ENCODE peak calls at places on chromosomes 12 and 14, in seven cellular contexts. E is dorsolateral prefrontal cortex, W is heart right ventricle, Q is K562, X is foreskin fibroblast, F is bronchial epithelial cell, K is right cardiac atrium. D is an unnamed sample.

GRCh38 chr12:10448236-10448635 is 4.9 kb downstream of the KLRC1 start:
- DNase-seq in E (no peak), W (no peak), Q (no peak), X (no peak), F (no peak), K (no peak), D (no peak)

GRCh38 chr12:5033883-5034282 is 9.8 kb upstream of the KCNA5 start:
- DNase-seq in E (no peak), W (no peak), Q (no peak), X (no peak), F (no peak), K (no peak), D (no peak)

GRCh38 chr12:84805474-84805858 is 107.1 kb downstream of the SLC6A15 start:
- DNase-seq in E (no peak), W (no peak), Q (no peak), X (no peak), F (no peak), K (no peak), D (no peak)

GRCh38 chr14:30547388-30548048 is 11.4 kb upstream of the G2E3 start:
- DNase-seq in E (no peak), W (no peak), Q (no peak), X (no peak), F (no peak), K (no peak), D (no peak)

GRCh38 chr12:11815397-11815796 is 165.9 kb downstream of the ETV6 start:
- DNase-seq in E (no peak), W (no peak), Q (no peak), X (no peak), F (peak), K (no peak), D (no peak)

GRCh38 chr12:99870085-99870484 is 114.7 kb downstream of the ANKS1B start:
- DNase-seq in E (no peak), W (no peak), Q (no peak), X (no peak), F (no peak), K (no peak), D (no peak)

GRCh38 chr14:77025744-77026165 is 2.8 kb downstream of the IRF2BPL start:
- DNase-seq in E (peak), W (no peak), Q (no peak), X (peak), F (no peak), K (peak), D (no peak)

GRCh38 chr12:38850463-38850862 is 54.9 kb downstream of the CPNE8 start:
- DNase-seq in E (no peak), W (no peak), Q (no peak), X (peak), F (no peak), K (no peak), D (no peak)

GRCh38 chr14:55767291-55767690 is 187.3 kb downstream of the KTN1 start:
- DNase-seq in E (no peak), W (no peak), Q (no peak), X (no peak), F (no peak), K (no peak), D (no peak)

GRCh38 chr14:73105050-73105449 is 31.3 kb upstream of the PSEN1 start:
- DNase-seq in E (no peak), W (no peak), Q (no peak), X (no peak), F (no peak), K (no peak), D (no peak)

GRCh38 chr14:104283197-104284106 is 145.1 kb downstream of the KIF26A start:
- DNase-seq in E (no peak), W (no peak), Q (no peak), X (no peak), F (no peak), K (peak), D (no peak)

GRCh38 chr12:68521321-68521839 is 89.3 kb upstream of the RAP1B start:
- DNase-seq in E (no peak), W (no peak), Q (no peak), X (peak), F (peak), K (no peak), D (no peak)

GRCh38 chr12:13175499-13175898 is 21.0 kb upstream of the EMP1 start:
- DNase-seq in E (no peak), W (no peak), Q (no peak), X (peak), F (peak), K (no peak), D (peak)

GRCh38 chr12:123444396-123445026 is 8.0 kb upstream of the RILPL2 start:
- DNase-seq in E (no peak), W (no peak), Q (no peak), X (peak), F (peak), K (no peak), D (no peak)

GRCh38 chr14:98984027-98984718 is 287.8 kb downstream of the BCL11B start:
- DNase-seq in E (no peak), W (no peak), Q (no peak), X (no peak), F (no peak), K (no peak), D (no peak)

GRCh38 chr12:121781751-121782615 is 11.5 kb downstream of the RHOF start:
- DNase-seq in E (no peak), W (no peak), Q (peak), X (peak), F (peak), K (peak), D (no peak)

GRCh38 chr12:63845726-63846125 is 1.2 kb downstream of the SRGAP1 start:
- DNase-seq in E (no peak), W (no peak), Q (no peak), X (peak), F (peak), K (no peak), D (no peak)

GRCh38 chr12:13365782-13366366 is 169.3 kb downstream of the EMP1 start:
- DNase-seq in E (no peak), W (no peak), Q (no peak), X (no peak), F (no peak), K (peak), D (no peak)

GRCh38 chr12:108241961-108242360 is 97.2 kb downstream of the CMKLR1 start:
- DNase-seq in E (no peak), W (no peak), Q (peak), X (no peak), F (no peak), K (no peak), D (no peak)

GRCh38 chr12:53624453-53624852 is 1.7 kb downstream of the ATF7 start:
- DNase-seq in E (no peak), W (no peak), Q (no peak), X (peak), F (peak), K (no peak), D (no peak)

GRCh38 chr12:53623986-53624385 is 2.2 kb downstream of the ATF7 start:
- DNase-seq in E (peak), W (no peak), Q (no peak), X (peak), F (peak), K (no peak), D (peak)

GRCh38 chr12:53622724-53623123 is 3.5 kb downstream of the ATF7 start:
- DNase-seq in E (no peak), W (no peak), Q (no peak), X (no peak), F (no peak), K (no peak), D (no peak)

GRCh38 chr12:53624956-53625355 is 1.2 kb downstream of the ATF7 start:
- DNase-seq in E (no peak), W (no peak), Q (no peak), X (peak), F (peak), K (no peak), D (no peak)

GRCh38 chr12:53623526-53623925 is 2.7 kb downstream of the ATF7 start:
- DNase-seq in E (no peak), W (no peak), Q (peak), X (peak), F (peak), K (no peak), D (no peak)
- H3K4me3 ChIP-seq in E (peak), W (peak), Q (peak), X (peak), F (no peak), K (peak), D (peak)

DNA sequence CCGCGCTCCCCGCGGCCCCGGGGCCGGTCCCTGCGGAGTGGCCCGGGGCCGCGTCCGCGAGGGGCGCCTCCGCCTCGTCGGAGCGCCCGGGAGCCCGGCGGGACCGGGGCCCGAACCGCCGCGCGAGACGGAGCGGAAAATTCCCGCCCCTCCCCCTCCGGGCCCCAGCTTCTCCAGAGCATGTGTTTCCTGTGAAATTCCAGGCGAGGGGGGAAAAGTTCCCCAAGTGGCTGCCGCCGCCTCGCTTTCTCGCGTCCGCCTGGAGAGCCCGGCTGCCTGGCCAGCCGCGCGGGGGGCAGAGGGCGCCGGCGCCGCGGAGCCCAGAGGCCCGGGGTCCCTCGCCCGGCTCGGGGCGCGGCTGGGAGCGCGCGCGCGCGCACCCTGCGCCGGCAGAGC is 886 bp downstream of the CACNA1C start:
- DNase-seq in E (peak), W (peak), Q (no peak), X (peak), F (no peak), K (peak), D (no peak)
- H3K4me3 ChIP-seq in E (peak), W (peak), Q (no peak), X (peak), F (no peak), K (peak), D (peak)

GRCh38 chr12:94172031-94172430 is 23.7 kb downstream of the PLXNC1 start:
- DNase-seq in E (no peak), W (no peak), Q (no peak), X (no peak), F (no peak), K (no peak), D (peak)
- H3K4me3 ChIP-seq in E (no peak), W (no peak), Q (no peak), X (no peak), F (no peak), K (no peak), D (no peak)

GRCh38 chr12:46500673-46501072 is 128.1 kb upstream of the SLC38A2 start:
- DNase-seq in E (no peak), W (no peak), Q (no peak), X (no peak), F (no peak), K (no peak), D (no peak)
- H3K4me3 ChIP-seq in E (no peak), W (no peak), Q (no peak), X (no peak), F (no peak), K (no peak), D (no peak)

GRCh38 chr12:111361717-111362576 is 6.9 kb downstream of the PHETA1 start:
- DNase-seq in E (no peak), W (peak), Q (no peak), X (no peak), F (no peak), K (peak), D (no peak)

GRCh38 chr12:111359231-111359913 is 9.5 kb downstream of the PHETA1 start:
- DNase-seq in E (no peak), W (no peak), Q (no peak), X (peak), F (no peak), K (peak), D (no peak)

GRCh38 chr12:111361073-111361716 is 7.7 kb downstream of the PHETA1 start:
- DNase-seq in E (no peak), W (no peak), Q (no peak), X (no peak), F (no peak), K (no peak), D (no peak)

GRCh38 chr12:111359914-111360276 is 9.0 kb downstream of the PHETA1 start:
- DNase-seq in E (no peak), W (no peak), Q (no peak), X (peak), F (no peak), K (no peak), D (no peak)

GRCh38 chr12:111360325-111360930 is 8.5 kb downstream of the PHETA1 start:
- DNase-seq in E (no peak), W (no peak), Q (no peak), X (no peak), F (no peak), K (peak), D (no peak)
- H3K4me3 ChIP-seq in E (no peak), W (no peak), Q (no peak), X (no peak), F (no peak), K (no peak), D (no peak)